ENCODE peak calls at places on chromosomes 13 and 19, in seven cellular contexts. P, K, Z, Q, E, G and O are unnamed samples.

GRCh38 chr19:44345969-44346368 is 10.5 kb downstream of the ZNF112 start:
- DNase-seq in K (no peak), Z (no peak), P (no peak), E (no peak), Q (no peak), G (no peak), O (no peak)

GRCh38 chr13:34349091-34349722 is 531.3 kb downstream of the RFC3 start:
- DNase-seq in P (peak; percentile 92), K (no peak), G (no peak), E (peak; percentile 25), Q (peak; percentile 31), Z (no peak), O (no peak)

GRCh38 chr19:41612483-41612882 is 14.4 kb downstream of the CEACAM4 start:
- DNase-seq in E (no peak), G (no peak), P (no peak), Q (peak; percentile 29), K (no peak), Z (no peak), O (no peak)

GRCh38 chr13:74000906-74001305 is 133.3 kb downstream of the KLF12 start:
- DNase-seq in G (no peak), K (no peak), E (no peak), Q (no peak), Z (no peak), P (no peak), O (no peak)

GRCh38 chr19:54128441-54128725 is 9.2 kb upstream of the CNOT3 start:
- DNase-seq in P (no peak), E (no peak), G (no peak), Z (no peak), K (no peak), Q (no peak), O (no peak)

GRCh38 chr13:46715363-46715762 is 81.6 kb downstream of the ESD start:
- DNase-seq in G (no peak), E (no peak), K (peak; percentile 35), P (no peak), Z (no peak), Q (no peak), O (no peak)

GRCh38 chr13:106899444-106899843 is 331.5 kb upstream of the ARGLU1 start:
- DNase-seq in Q (no peak), P (peak; percentile 36), K (no peak), Z (no peak), G (no peak), E (no peak), O (no peak)

GRCh38 chr19:27774827-27775226 is 1438.1 kb downstream of the UQCRFS1 start:
- DNase-seq in G (peak; percentile 36), K (no peak), Z (peak; percentile 45), Q (no peak), P (peak; percentile 5), E (no peak), O (no peak)

GRCh38 chr19:50909240-50910070 is 1.7 kb downstream of the KLK4 start:
- DNase-seq in K (peak; percentile 87), P (peak; percentile 86), G (peak; percentile 100), E (no peak), Q (no peak), Z (no peak), O (no peak)

GRCh38 chr19:50912727-50913716 is 1.8 kb upstream of the KLK4 start:
- DNase-seq in E (no peak), G (no peak), Z (no peak), K (no peak), Q (no peak), P (no peak), O (no peak)

GRCh38 chr19:50912102-50912599 is 956 bp upstream of the KLK4 start:
- DNase-seq in K (no peak), P (no peak), G (no peak), Z (no peak), Q (no peak), E (no peak), O (no peak)

GRCh38 chr19:50910722-50911121 is 473 bp downstream of the KLK4 start:
- DNase-seq in G (no peak), K (no peak), P (no peak), Q (no peak), E (no peak), Z (no peak), O (no peak)

GRCh38 chr19:50911206-50912101 is at the start of gene KLK4:
- DNase-seq in E (no peak), K (no peak), G (no peak), Z (no peak), Q (no peak), P (no peak), O (no peak)
- H3K27me3 ChIP-seq in E (peaks cover 67% of the 10 kb centered on the region), K (peaks cover 78% of the 10 kb centered on the region), G (peaks cover 30% of the 10 kb centered on the region), Z (peaks cover 85% of the 10 kb centered on the region), Q (peaks cover 20% of the 10 kb centered on the region), P (peaks cover 76% of the 10 kb centered on the region), O (peaks cover 19% of the 10 kb centered on the region)

GRCh38 chr19:2782357-2782935 is 627 bp downstream of the SGTA start:
- DNase-seq in E (no peak), P (no peak), K (no peak), G (no peak), Z (peak; percentile 28), Q (no peak), O (no peak)

GRCh38 chr19:2785244-2786000 is at the start of gene THOP1:
- DNase-seq in Z (peak; percentile 100), E (peak; percentile 99), K (peak; percentile 100), P (peak; percentile 98), Q (peak; percentile 98), G (peak; percentile 99), O (peak; percentile 98)

GRCh38 chr19:2783781-2784145 is 690 bp upstream of the SGTA start:
- DNase-seq in Q (no peak), E (no peak), Z (peak; percentile 12), G (no peak), P (no peak), K (no peak), O (no peak)

GRCh38 chr19:2780284-2780683 is 2.8 kb downstream of the SGTA start:
- DNase-seq in Q (no peak), E (no peak), G (no peak), K (peak; percentile 10), Z (no peak), P (no peak), O (no peak)

GRCh38 chr19:2782936-2783780 is at the start of gene SGTA:
- DNase-seq in P (peak; percentile 97), K (peak; percentile 99), Q (peak; percentile 98), Z (peak; percentile 100), G (peak; percentile 99), E (peak; percentile 99), O (peak; percentile 100)
- TF ChIP-seq CTCF in P (no peak), K (peak; percentile 45), Q (peak; percentile 55), Z (peak; percentile 54), G (peak; percentile 55), E (peak; percentile 63), O (peak; percentile 67)

GRCh38 chr19:29188704-29189375 is 24.1 kb downstream of the UQCRFS1 start:
- DNase-seq in G (no peak), E (peak; percentile 10), P (no peak), K (no peak), Q (no peak), Z (no peak), O (no peak)

GRCh38 chr19:29194658-29195057 is 18.3 kb downstream of the UQCRFS1 start:
- DNase-seq in Z (no peak), P (no peak), E (no peak), Q (no peak), G (no peak), K (no peak), O (no peak)

GRCh38 chr19:29191005-29191404 is 21.9 kb downstream of the UQCRFS1 start:
- DNase-seq in Z (no peak), E (no peak), P (no peak), G (no peak), K (no peak), Q (no peak), O (no peak)

GRCh38 chr19:29188289-29188688 is 24.7 kb downstream of the UQCRFS1 start:
- DNase-seq in Z (no peak), E (no peak), G (no peak), P (no peak), Q (no peak), K (no peak), O (no peak)

DNA sequence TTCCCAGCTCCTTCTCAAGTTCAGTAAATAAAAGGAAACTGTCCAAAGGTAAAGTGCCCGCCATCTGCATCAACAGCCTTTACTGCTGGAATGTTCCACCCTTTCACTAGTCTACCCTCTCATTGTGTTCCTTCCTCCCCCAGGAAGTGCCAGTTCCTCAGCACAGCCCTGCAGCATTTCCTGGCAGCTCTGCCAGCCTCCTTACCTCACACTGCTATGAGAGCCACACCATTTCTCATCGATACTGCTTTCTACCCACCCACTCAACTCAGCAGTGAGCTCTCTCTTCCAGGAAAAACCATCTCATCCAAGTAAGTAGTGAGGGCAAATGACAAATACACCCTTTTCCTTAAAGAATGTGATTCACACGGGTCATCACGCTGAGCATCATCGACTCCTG is 19.8 kb downstream of the UQCRFS1 start:
- DNase-seq in Z (no peak), G (no peak), E (no peak), Q (no peak), P (no peak), K (no peak), O (no peak)
- H3K27me3 ChIP-seq in Z (peaks cover 4% of the 10 kb centered on the region), G (no peaks in the 10 kb centered on the region), E (no peaks in the 10 kb centered on the region), Q (no peaks in the 10 kb centered on the region), P (no peaks in the 10 kb centered on the region), K (no peaks in the 10 kb centered on the region), O (no peaks in the 10 kb centered on the region)

GRCh38 chr19:11563530-11563929 is 4.5 kb upstream of the ELOF1 start:
- DNase-seq in K (no peak), E (no peak), G (no peak), P (no peak), Z (no peak), Q (no peak), O (no peak)

GRCh38 chr19:11555246-11555645 is 3.8 kb downstream of the ELOF1 start:
- DNase-seq in E (no peak), Z (no peak), P (no peak), Q (no peak), K (no peak), G (no peak), O (no peak)

GRCh38 chr19:11556634-11557420 is 2.2 kb downstream of the ELOF1 start:
- DNase-seq in Q (no peak), E (no peak), G (no peak), Z (no peak), K (no peak), P (no peak), O (no peak)

GRCh38 chr19:11560404-11560988 is 1.5 kb upstream of the ELOF1 start:
- DNase-seq in Z (peak; percentile 77), E (no peak), P (peak; percentile 85), K (peak; percentile 88), Q (peak; percentile 51), G (peak; percentile 78), O (no peak)

DNA sequence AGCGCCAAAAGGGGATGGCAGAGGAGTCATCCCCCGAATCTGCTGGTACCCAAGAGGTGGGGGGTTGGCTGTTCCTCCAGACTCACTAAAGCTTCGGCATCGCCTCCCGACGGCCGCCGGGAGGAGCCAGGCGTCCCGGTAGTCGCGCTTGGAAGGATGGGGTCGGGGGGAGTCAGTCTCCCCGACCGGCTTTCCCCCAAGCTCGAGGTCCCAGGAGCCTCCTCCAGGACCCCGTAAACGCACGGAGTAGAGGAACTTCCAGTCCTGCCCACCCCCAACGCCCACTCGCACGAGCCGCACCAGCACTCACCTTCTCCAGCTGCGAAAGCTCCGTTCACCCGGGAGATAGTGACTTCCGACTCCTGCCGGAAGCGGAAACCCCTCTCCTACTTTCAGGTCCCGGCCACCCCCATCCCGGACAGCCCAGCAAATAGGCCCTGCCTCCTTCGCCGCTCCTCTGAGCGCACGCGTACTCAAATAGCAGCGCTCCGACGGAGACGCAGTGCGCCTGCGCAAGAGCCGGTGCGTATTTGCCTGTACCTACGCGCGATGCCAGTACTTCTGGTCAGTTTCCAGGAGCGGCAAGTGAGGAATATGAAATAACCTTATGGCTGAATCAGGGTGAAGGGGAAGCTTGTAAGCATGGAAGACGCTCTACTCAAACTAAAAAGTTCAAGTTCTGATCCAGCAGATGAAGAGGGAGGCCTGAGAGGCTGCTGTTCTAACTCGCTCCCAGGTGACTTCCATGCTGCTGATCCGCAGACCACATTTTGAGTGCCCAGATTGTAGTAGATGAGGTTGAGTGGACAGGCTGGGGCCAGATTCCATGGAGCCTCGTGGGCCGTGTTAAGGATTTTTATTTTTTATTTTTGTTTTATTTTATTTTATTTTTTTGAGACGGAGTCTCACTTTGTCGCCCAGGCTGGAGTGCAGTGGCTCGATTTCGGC is at the start of gene ELOF1:
- DNase-seq in Q (peak; percentile 97), K (peak; percentile 99), P (peak; percentile 100), Z (peak; percentile 99), G (peak; percentile 99), E (peak; percentile 98), O (peak; percentile 98)
- TF ChIP-seq CTCF in Q (no peak), K (peak; percentile 30), P (peak; percentile 43), Z (peak; percentile 30), G (peak; percentile 32), E (no peak), O (peak; percentile 28)